ENCODE peak calls at places on chromosomes 2 and 18, in ten cellular contexts. One of them, this sample, is unnamed.
A peak's percentile ranks its signal among the peaks of the same experiment; 100 is the strongest.

GRCh38 chr2:41169744-41170143 is 717.9 kb upstream of the SLC8A1 start:
- DNase-seq in HepG2: no peak
- DNase-seq in spleen: no peak
- DNase-seq in left lung: no peak
- DNase-seq in esophagus muscularis mucosa: no peak
- DNase-seq in Peyer's patch: no peak
- DNase-seq in lung: no peak
- DNase-seq in upper lobe of right lung: no peak
- DNase-seq in heart left ventricle: no peak
- DNase-seq in kidney: no peak
- DNase-seq in this sample: no peak

GRCh38 chr2:1207962-1208510 is 205.2 kb upstream of the TPO start:
- DNase-seq in kidney: no peak
- DNase-seq in heart left ventricle: no peak
- DNase-seq in esophagus muscularis mucosa: peak; percentile 80
- DNase-seq in upper lobe of right lung: no peak
- DNase-seq in HepG2: no peak
- DNase-seq in left lung: peak; percentile 69
- DNase-seq in Peyer's patch: no peak
- DNase-seq in spleen: no peak
- DNase-seq in lung: no peak
- DNase-seq in this sample: no peak

GRCh38 chr2:176986579-176986978 is 226.0 kb upstream of the HNRNPA3 start:
- DNase-seq in lung: no peak
- DNase-seq in Peyer's patch: no peak
- DNase-seq in heart left ventricle: no peak
- DNase-seq in left lung: no peak
- DNase-seq in kidney: no peak
- DNase-seq in HepG2: no peak
- DNase-seq in spleen: no peak
- DNase-seq in esophagus muscularis mucosa: no peak
- DNase-seq in upper lobe of right lung: no peak
- DNase-seq in this sample: no peak

GRCh38 chr2:103153580-103153979 is 391.7 kb downstream of the TMEM182 start:
- DNase-seq in kidney: no peak
- DNase-seq in heart left ventricle: no peak
- DNase-seq in HepG2: no peak
- DNase-seq in Peyer's patch: no peak
- DNase-seq in spleen: no peak
- DNase-seq in left lung: no peak
- DNase-seq in upper lobe of right lung: no peak
- DNase-seq in esophagus muscularis mucosa: peak; percentile 81
- DNase-seq in lung: no peak
- DNase-seq in this sample: no peak

GRCh38 chr2:41495050-41495449 is 552.8 kb upstream of the PKDCC start:
- DNase-seq in upper lobe of right lung: no peak
- DNase-seq in heart left ventricle: no peak
- DNase-seq in spleen: no peak
- DNase-seq in kidney: no peak
- DNase-seq in HepG2: no peak
- DNase-seq in lung: no peak
- DNase-seq in left lung: no peak
- DNase-seq in esophagus muscularis mucosa: no peak
- DNase-seq in Peyer's patch: no peak
- DNase-seq in this sample: no peak

GRCh38 chr2:74779587-74780135 is 54.3 kb upstream of the HK2 start:
- DNase-seq in spleen: no peak
- DNase-seq in Peyer's patch: no peak
- DNase-seq in heart left ventricle: no peak
- DNase-seq in left lung: no peak
- DNase-seq in lung: peak; percentile 63
- DNase-seq in esophagus muscularis mucosa: no peak
- DNase-seq in upper lobe of right lung: no peak
- DNase-seq in HepG2: no peak
- DNase-seq in kidney: no peak
- DNase-seq in this sample: no peak

GRCh38 chr18:21459706-21460286 is 140.7 kb downstream of the ESCO1 start:
- DNase-seq in lung: no peak
- DNase-seq in HepG2: no peak
- DNase-seq in spleen: no peak
- DNase-seq in Peyer's patch: no peak
- DNase-seq in kidney: no peak
- DNase-seq in esophagus muscularis mucosa: no peak
- DNase-seq in upper lobe of right lung: no peak
- DNase-seq in left lung: no peak
- DNase-seq in heart left ventricle: no peak
- DNase-seq in this sample: no peak

GRCh38 chr2:83081835-83082522 is 1377.1 kb downstream of the SUCLG1 start:
- DNase-seq in heart left ventricle: no peak
- DNase-seq in kidney: no peak
- DNase-seq in upper lobe of right lung: no peak
- DNase-seq in left lung: no peak
- DNase-seq in spleen: no peak
- DNase-seq in HepG2: peak; percentile 53
- DNase-seq in esophagus muscularis mucosa: no peak
- DNase-seq in Peyer's patch: no peak
- DNase-seq in lung: no peak
- DNase-seq in this sample: no peak

GRCh38 chr2:99112617-99113016 is 28.9 kb upstream of the C2orf15 start:
- DNase-seq in HepG2: no peak
- DNase-seq in Peyer's patch: no peak
- DNase-seq in esophagus muscularis mucosa: no peak
- DNase-seq in kidney: no peak
- DNase-seq in upper lobe of right lung: no peak
- DNase-seq in left lung: no peak
- DNase-seq in heart left ventricle: no peak
- DNase-seq in lung: no peak
- DNase-seq in spleen: no peak
- DNase-seq in this sample: no peak

GRCh38 chr2:82278409-82278808 is 1973.9 kb upstream of the LRRTM1 start:
- DNase-seq in HepG2: no peak
- DNase-seq in spleen: no peak
- DNase-seq in Peyer's patch: no peak
- DNase-seq in esophagus muscularis mucosa: no peak
- DNase-seq in heart left ventricle: no peak
- DNase-seq in lung: no peak
- DNase-seq in kidney: no peak
- DNase-seq in left lung: no peak
- DNase-seq in upper lobe of right lung: no peak
- DNase-seq in this sample: no peak

GRCh38 chr2:105337122-105338019 is at the start of gene C2orf49:
- DNase-seq in esophagus muscularis mucosa: peak; percentile 97
- DNase-seq in Peyer's patch: peak; percentile 93
- DNase-seq in upper lobe of right lung: peak; percentile 93
- DNase-seq in spleen: peak; percentile 95
- DNase-seq in kidney: peak; percentile 96
- DNase-seq in HepG2: peak; percentile 90
- DNase-seq in lung: peak; percentile 89
- DNase-seq in left lung: peak; percentile 92
- DNase-seq in heart left ventricle: peak; percentile 92
- DNase-seq in this sample: peak; percentile 87

GRCh38 chr2:13481201-13481600 is 764.5 kb downstream of the TRIB2 start:
- DNase-seq in kidney: no peak
- DNase-seq in Peyer's patch: no peak
- DNase-seq in HepG2: no peak
- DNase-seq in left lung: no peak
- DNase-seq in upper lobe of right lung: no peak
- DNase-seq in lung: no peak
- DNase-seq in spleen: no peak
- DNase-seq in esophagus muscularis mucosa: no peak
- DNase-seq in heart left ventricle: no peak
- DNase-seq in this sample: no peak

GRCh38 chr2:120486946-120487345 is 141.0 kb downstream of the INHBB start:
- DNase-seq in lung: no peak
- DNase-seq in HepG2: peak; percentile 80
- DNase-seq in Peyer's patch: no peak
- DNase-seq in esophagus muscularis mucosa: no peak
- DNase-seq in spleen: peak; percentile 28
- DNase-seq in kidney: peak; percentile 14
- DNase-seq in left lung: no peak
- DNase-seq in heart left ventricle: no peak
- DNase-seq in upper lobe of right lung: no peak
- DNase-seq in this sample: no peak

GRCh38 chr2:109663721-109664120 is 49.6 kb downstream of the SOWAHC start:
- DNase-seq in heart left ventricle: no peak
- DNase-seq in HepG2: peak; percentile 52
- DNase-seq in esophagus muscularis mucosa: no peak
- DNase-seq in spleen: no peak
- DNase-seq in left lung: no peak
- DNase-seq in upper lobe of right lung: no peak
- DNase-seq in lung: peak; percentile 36
- DNase-seq in Peyer's patch: peak; percentile 47
- DNase-seq in kidney: peak; percentile 81
- DNase-seq in this sample: no peak

GRCh38 chr2:37471994-37472393 is 127.6 kb downstream of the QPCT start:
- DNase-seq in left lung: no peak
- DNase-seq in Peyer's patch: no peak
- DNase-seq in kidney: no peak
- DNase-seq in HepG2: no peak
- DNase-seq in heart left ventricle: no peak
- DNase-seq in upper lobe of right lung: no peak
- DNase-seq in lung: no peak
- DNase-seq in spleen: no peak
- DNase-seq in esophagus muscularis mucosa: no peak
- DNase-seq in this sample: no peak

GRCh38 chr2:6747433-6747832 is 118.3 kb downstream of the CMPK2 start:
- DNase-seq in kidney: no peak
- DNase-seq in left lung: no peak
- DNase-seq in spleen: no peak
- DNase-seq in Peyer's patch: no peak
- DNase-seq in upper lobe of right lung: no peak
- DNase-seq in heart left ventricle: no peak
- DNase-seq in esophagus muscularis mucosa: no peak
- DNase-seq in lung: peak; percentile 47
- DNase-seq in HepG2: no peak
- DNase-seq in this sample: no peak
- H3K4me3 ChIP-seq in kidney: no peak overlapping the region
- H3K4me3 ChIP-seq in left lung: no peak overlapping the region
- H3K4me3 ChIP-seq in spleen: no peak overlapping the region
- H3K4me3 ChIP-seq in Peyer's patch: no peak overlapping the region
- H3K4me3 ChIP-seq in upper lobe of right lung: no peak overlapping the region
- H3K4me3 ChIP-seq in heart left ventricle: no peak overlapping the region
- H3K4me3 ChIP-seq in esophagus muscularis mucosa: no peak overlapping the region
- H3K4me3 ChIP-seq in lung: no peak overlapping the region
- H3K4me3 ChIP-seq in HepG2: no peak overlapping the region
- H3K4me3 ChIP-seq in this sample: no peak overlapping the region

DNA sequence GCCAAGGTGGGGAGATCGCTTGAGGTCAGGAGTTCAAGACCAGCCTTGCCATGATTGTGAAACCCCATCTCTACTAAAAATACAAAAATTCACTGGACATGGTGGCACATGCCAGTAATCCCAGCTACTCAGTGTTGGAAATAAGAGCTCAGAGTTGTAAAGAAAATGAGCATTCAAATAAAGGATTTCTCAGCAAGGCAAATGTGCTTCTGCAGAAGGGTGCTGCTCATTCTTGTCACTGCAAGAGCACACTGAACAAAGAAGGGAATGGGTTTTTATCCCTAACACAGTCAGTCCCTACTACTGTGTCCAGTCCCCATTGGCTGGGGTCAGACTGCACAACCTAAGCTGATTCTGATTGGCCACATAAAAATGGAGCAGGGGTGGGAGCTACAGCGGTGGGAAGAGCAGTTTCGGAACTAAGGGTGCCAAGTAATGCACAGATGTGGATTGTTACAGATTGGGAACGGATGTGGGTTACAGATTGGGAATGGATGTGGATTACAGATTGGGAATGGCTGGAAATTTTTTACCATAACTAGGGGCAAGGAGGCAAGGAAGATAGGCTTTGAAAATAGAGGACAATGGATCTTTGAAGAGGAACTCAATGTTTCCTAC is 31.1 kb upstream of the TRAPPC8 start:
- DNase-seq in upper lobe of right lung: no peak
- DNase-seq in kidney: no peak
- DNase-seq in esophagus muscularis mucosa: no peak
- DNase-seq in HepG2: no peak
- DNase-seq in spleen: no peak
- DNase-seq in heart left ventricle: no peak
- DNase-seq in lung: no peak
- DNase-seq in left lung: no peak
- DNase-seq in Peyer's patch: no peak
- DNase-seq in this sample: no peak
- H3K9me3 ChIP-seq in upper lobe of right lung: peaks cover 10% of the 10 kb centered on the region
- H3K9me3 ChIP-seq in kidney: peaks cover 15% of the 10 kb centered on the region
- H3K9me3 ChIP-seq in esophagus muscularis mucosa: no peaks in the 10 kb centered on the region
- H3K9me3 ChIP-seq in HepG2: peaks cover 33% of the 10 kb centered on the region
- H3K9me3 ChIP-seq in spleen: peaks cover 49% of the 10 kb centered on the region
- H3K9me3 ChIP-seq in heart left ventricle: peaks cover 25% of the 10 kb centered on the region
- H3K9me3 ChIP-seq in lung: no peaks in the 10 kb centered on the region
- H3K9me3 ChIP-seq in left lung: peaks cover 42% of the 10 kb centered on the region
- H3K9me3 ChIP-seq in Peyer's patch: no peaks in the 10 kb centered on the region
- H3K9me3 ChIP-seq in this sample: peaks cover 39% of the 10 kb centered on the region

DNA sequence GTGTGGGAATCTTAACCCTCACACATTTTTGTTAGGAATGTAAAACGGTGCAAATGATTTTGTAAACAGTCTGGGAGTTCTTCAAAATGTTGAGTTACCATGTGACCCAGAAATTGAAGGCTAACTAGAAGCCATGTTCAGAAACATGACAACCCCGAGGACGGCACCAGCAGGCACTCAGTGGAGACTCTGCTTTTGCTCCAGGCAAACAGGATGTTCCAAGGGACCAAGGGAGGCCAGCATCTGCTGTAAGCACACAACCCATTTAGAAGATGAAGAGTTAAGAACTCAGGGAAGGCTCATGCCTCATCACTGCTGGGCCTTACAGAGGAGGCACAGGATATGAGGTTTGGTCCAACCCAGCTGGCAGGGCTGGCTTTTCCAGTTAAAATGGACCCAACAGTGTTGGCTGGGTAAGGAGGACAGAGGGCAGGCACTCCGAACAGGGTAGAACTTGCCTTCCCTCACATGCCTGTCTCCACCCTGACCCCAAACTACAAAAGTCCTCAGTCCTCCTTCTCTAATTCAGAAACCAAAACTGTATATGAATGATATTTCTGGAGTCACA is 23.6 kb downstream of the PARD6G start:
- DNase-seq in HepG2: no peak
- DNase-seq in heart left ventricle: no peak
- DNase-seq in lung: no peak
- DNase-seq in spleen: no peak
- DNase-seq in upper lobe of right lung: no peak
- DNase-seq in Peyer's patch: no peak
- DNase-seq in left lung: no peak
- DNase-seq in kidney: no peak
- DNase-seq in esophagus muscularis mucosa: peak; percentile 77
- DNase-seq in this sample: no peak
- H3K4me3 ChIP-seq in HepG2: no peak overlapping the region
- H3K4me3 ChIP-seq in heart left ventricle: no peak overlapping the region
- H3K4me3 ChIP-seq in lung: no peak overlapping the region
- H3K4me3 ChIP-seq in spleen: no peak overlapping the region
- H3K4me3 ChIP-seq in upper lobe of right lung: no peak overlapping the region
- H3K4me3 ChIP-seq in Peyer's patch: no peak overlapping the region
- H3K4me3 ChIP-seq in left lung: no peak overlapping the region
- H3K4me3 ChIP-seq in kidney: no peak overlapping the region
- H3K4me3 ChIP-seq in esophagus muscularis mucosa: no peak overlapping the region
- H3K4me3 ChIP-seq in this sample: no peak overlapping the region

DNA sequence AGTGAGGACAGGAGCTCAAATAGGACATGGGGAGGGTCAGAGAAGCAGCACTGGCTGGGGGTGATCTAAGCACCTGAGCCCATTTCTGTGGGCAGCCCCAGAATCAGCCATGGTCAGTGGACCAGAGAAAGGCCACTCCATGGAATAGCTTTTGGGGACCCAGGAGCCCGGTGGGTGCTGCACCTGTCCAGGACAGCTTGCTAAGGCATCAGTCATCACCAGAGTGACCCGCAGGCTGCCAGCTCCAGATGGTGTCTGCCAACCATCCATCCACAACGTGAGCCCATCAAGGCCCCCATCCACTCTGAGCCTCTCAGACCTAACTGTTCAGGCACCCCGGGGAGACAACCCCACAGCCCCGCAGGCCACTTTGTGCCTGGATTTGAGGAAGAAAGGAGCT is 23.6 kb upstream of the COL6A3 start:
- DNase-seq in kidney: no peak
- DNase-seq in esophagus muscularis mucosa: no peak
- DNase-seq in Peyer's patch: no peak
- DNase-seq in left lung: no peak
- DNase-seq in heart left ventricle: no peak
- DNase-seq in spleen: no peak
- DNase-seq in upper lobe of right lung: no peak
- DNase-seq in HepG2: no peak
- DNase-seq in lung: no peak
- DNase-seq in this sample: no peak
- H3K9me3 ChIP-seq in kidney: no peaks in the 10 kb centered on the region
- H3K9me3 ChIP-seq in esophagus muscularis mucosa: no peaks in the 10 kb centered on the region
- H3K9me3 ChIP-seq in Peyer's patch: no peaks in the 10 kb centered on the region
- H3K9me3 ChIP-seq in left lung: no peaks in the 10 kb centered on the region
- H3K9me3 ChIP-seq in heart left ventricle: peaks cover 4% of the 10 kb centered on the region
- H3K9me3 ChIP-seq in spleen: no peaks in the 10 kb centered on the region
- H3K9me3 ChIP-seq in upper lobe of right lung: no peaks in the 10 kb centered on the region
- H3K9me3 ChIP-seq in HepG2: no peaks in the 10 kb centered on the region
- H3K9me3 ChIP-seq in lung: no peaks in the 10 kb centered on the region
- H3K9me3 ChIP-seq in this sample: no peaks in the 10 kb centered on the region